ENCODE peak calls at places on chromosome 1, in four cellular contexts. O is body of pancreas, J is kidney tubule cell, A is T47D. R is an unnamed sample.

GRCh38 chr1:46183926-46184557 is 7.8 kb upstream of the P3R3URF start:
- DNase-seq in O (no peak), J (no peak), A (no peak), R (no peak)

GRCh38 chr1:12231276-12231595 is 1.4 kb downstream of the VPS13D start:
- DNase-seq in A (no peak), J (peak; percentile 32), O (no peak), R (peak; percentile 73)

GRCh38 chr1:5717031-5717682 is 275.1 kb downstream of the NPHP4 start:
- DNase-seq in J (no peak), O (no peak), A (no peak), R (no peak)

GRCh38 chr1:236535656-236536293 is 12.0 kb downstream of the LGALS8 start:
- DNase-seq in A (no peak), O (no peak), J (no peak), R (no peak)

GRCh38 chr1:248834343-248834940 is 3.6 kb upstream of the ZNF672 start:
- DNase-seq in O (no peak), J (no peak), A (no peak), R (no peak)

GRCh38 chr1:8329858-8330257 is 11.9 kb downstream of the SLC45A1 start:
- DNase-seq in J (no peak), A (no peak), O (no peak), R (no peak)

GRCh38 chr1:229293528-229294204 is 22.8 kb downstream of the RAB4A start:
- DNase-seq in J (no peak), A (no peak), O (no peak), R (no peak)

GRCh38 chr1:2930971-2931721 is 90.1 kb upstream of the ACTRT2 start:
- DNase-seq in A (no peak), O (no peak), J (no peak), R (no peak)

GRCh38 chr1:236143104-236143948 is 987 bp downstream of the GPR137B start:
- DNase-seq in J (peak; percentile 38), O (no peak), A (no peak), R (peak; percentile 54)

R was measured in renal cortical epithelial cell.